ENCODE peak calls at places on chromosome 10, in nine cellular contexts. X, P, V, Q, U, Z, T, I and S are unnamed samples.

GRCh38 chr10:132045324-132045723 is 20.4 kb upstream of the JAKMIP3 start:
- DNase-seq in X (no peak), T (no peak), P (no peak), U (no peak), Q (no peak), V (no peak), Z (no peak), I (no peak), S (no peak)

GRCh38 chr10:44366936-44367630 is 17.8 kb downstream of the CXCL12 start:
- DNase-seq in X (no peak), V (no peak), U (no peak), Q (no peak), I (no peak), T (no peak), Z (peak), P (no peak), S (no peak)

GRCh38 chr10:6637053-6637452 is 57.0 kb upstream of the PRKCQ start:
- DNase-seq in I (no peak), Z (no peak), P (no peak), U (no peak), Q (no peak), T (no peak), X (no peak), V (no peak), S (no peak)

GRCh38 chr10:109275970-109276369 is 647.3 kb downstream of the XPNPEP1 start:
- DNase-seq in T (no peak), P (no peak), Q (no peak), V (no peak), X (no peak), I (no peak), U (no peak), Z (no peak), S (no peak)

GRCh38 chr10:29841724-29842649 is 207.2 kb upstream of the SVIL start:
- DNase-seq in I (no peak), U (no peak), Z (no peak), V (peak), T (peak), P (no peak), Q (peak), X (peak), S (no peak)

GRCh38 chr10:94123253-94123995 is 129.7 kb downstream of the PLCE1 start:
- DNase-seq in U (no peak), P (peak), T (peak), V (no peak), X (peak), Q (no peak), Z (peak), I (no peak), S (peak)

GRCh38 chr10:3538850-3539531 is 246.0 kb downstream of the KLF6 start:
- DNase-seq in V (no peak), Q (no peak), X (peak), T (peak), U (no peak), P (peak), Z (peak), I (no peak), S (peak)

GRCh38 chr10:51086695-51087094 is 12.4 kb downstream of the PRKG1 start:
- DNase-seq in V (no peak), Q (no peak), P (no peak), Z (no peak), T (no peak), U (no peak), I (no peak), X (no peak), S (no peak)

GRCh38 chr10:11610855-11611247 is 599 bp downstream of the USP6NL start:
- DNase-seq in Q (peak), T (peak), Z (peak), V (peak), I (peak), U (no peak), P (peak), X (no peak), S (no peak)

GRCh38 chr10:112385143-112385695 is 11.3 kb downstream of the ACSL5 start:
- DNase-seq in V (no peak), U (no peak), X (no peak), T (no peak), Z (no peak), Q (no peak), P (no peak), I (no peak), S (no peak)

GRCh38 chr10:30413996-30414576 is 19.9 kb upstream of the MAP3K8 start:
- DNase-seq in V (no peak), I (peak), P (peak), U (no peak), X (no peak), Z (peak), T (peak), Q (no peak), S (no peak)

GRCh38 chr10:91271886-91272285 is 51.4 kb downstream of the PCGF5 start:
- DNase-seq in T (no peak), I (no peak), Z (peak), X (peak), Q (no peak), P (no peak), V (no peak), U (no peak), S (no peak)

GRCh38 chr10:132351611-132352010 is 19.6 kb downstream of the LRRC27 start:
- DNase-seq in I (no peak), T (no peak), V (no peak), Q (no peak), X (no peak), P (no peak), U (no peak), Z (no peak), S (no peak)

GRCh38 chr10:12690525-12691139 is 310.9 kb downstream of the CCDC3 start:
- DNase-seq in P (no peak), Q (no peak), X (no peak), V (no peak), U (peak), T (peak), I (no peak), Z (no peak), S (no peak)

GRCh38 chr10:124301736-124302135 is 117.0 kb downstream of the OAT start:
- DNase-seq in I (no peak), U (no peak), Z (no peak), T (no peak), Q (no peak), P (peak), V (no peak), X (peak), S (no peak)

GRCh38 chr10:112177247-112177646 is 6.3 kb downstream of the GPAM start:
- DNase-seq in T (no peak), X (no peak), I (no peak), P (no peak), Z (no peak), Q (no peak), V (no peak), U (no peak), S (no peak)

GRCh38 chr10:129769381-129770116 is 194.5 kb downstream of the EBF3 start:
- DNase-seq in V (peak), P (no peak), Z (no peak), U (no peak), X (no peak), I (no peak), Q (peak), T (no peak), S (no peak)

GRCh38 chr10:2839081-2839725 is 228.1 kb upstream of the PFKP start:
- DNase-seq in Q (peak), P (peak), V (no peak), U (peak), I (peak), X (no peak), Z (peak), T (peak), S (no peak)

GRCh38 chr10:60298408-60299389 is 91.0 kb downstream of the ANK3 start:
- DNase-seq in Z (no peak), P (no peak), I (no peak), Q (no peak), U (no peak), X (no peak), T (no peak), V (no peak), S (no peak)

GRCh38 chr10:15868006-15868405 is 7.7 kb upstream of the MINDY3 start:
- DNase-seq in Q (no peak), U (no peak), V (no peak), I (no peak), T (no peak), P (no peak), X (no peak), Z (no peak), S (peak)

GRCh38 chr10:6002809-6003500 is 25.6 kb upstream of the IL15RA start:
- DNase-seq in U (no peak), T (no peak), V (no peak), I (no peak), Q (no peak), Z (no peak), P (no peak), X (no peak), S (no peak)

DNA sequence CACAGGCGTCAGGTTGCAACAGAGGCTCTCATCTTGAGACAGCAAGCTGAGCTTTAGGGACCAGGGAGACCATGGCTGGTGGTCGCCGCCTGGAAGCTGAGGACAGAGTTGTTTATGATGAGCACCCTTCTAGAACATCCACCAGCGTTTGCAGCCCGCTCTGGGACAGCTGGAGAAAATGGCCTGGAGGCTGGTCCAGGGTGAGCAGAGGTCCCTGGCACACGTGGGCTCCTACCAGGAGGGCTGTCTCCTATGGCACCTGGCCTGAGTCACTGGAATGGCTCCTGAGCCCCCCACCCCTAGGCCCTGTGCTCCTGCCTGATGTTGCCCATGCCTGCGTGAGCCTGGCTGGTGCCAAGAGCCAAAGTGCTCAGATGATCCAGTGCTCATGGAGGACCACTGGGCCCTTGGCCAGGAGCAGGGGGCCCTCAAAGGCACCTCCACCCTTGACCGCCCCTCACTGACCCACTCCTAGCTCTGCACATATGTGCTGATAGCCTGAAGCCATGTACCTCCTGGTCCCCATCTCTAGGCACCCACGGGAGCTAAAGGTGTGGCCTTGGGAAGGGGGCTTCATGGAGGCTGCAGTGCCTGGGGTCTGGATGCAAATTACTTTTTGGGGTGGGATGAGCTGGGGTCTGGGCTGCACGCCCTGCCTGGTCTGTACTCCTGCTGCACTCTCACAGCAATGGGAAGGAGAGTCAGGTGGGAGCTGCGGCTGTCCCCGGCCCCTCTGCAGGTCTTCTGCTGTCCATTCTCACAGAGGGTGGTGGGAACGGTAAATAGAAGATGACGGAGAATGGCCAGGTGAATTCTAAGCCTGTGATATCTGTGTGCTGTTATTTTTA is 40.1 kb upstream of the RET start:
- DNase-seq in T (no peak), X (no peak), I (no peak), V (no peak), Q (no peak), U (peak), P (no peak), Z (no peak), S (no peak)
- TF ChIP-seq CTCF in T (no peak), X (no peak), I (no peak), V (no peak), Q (no peak), U (no peak), P (no peak), Z (no peak), S (no peak)

GRCh38 chr10:31656820-31657470 is 271.7 kb downstream of the ARHGAP12 start:
- DNase-seq in T (no peak), I (no peak), P (no peak), V (no peak), Q (no peak), U (no peak), X (no peak), Z (peak), S (no peak)

GRCh38 chr10:31664803-31665202 is 263.8 kb downstream of the ARHGAP12 start:
- DNase-seq in I (no peak), U (no peak), P (no peak), V (peak), Q (no peak), X (no peak), T (no peak), Z (no peak), S (no peak)

GRCh38 chr10:31657471-31657844 is 271.2 kb downstream of the ARHGAP12 start:
- DNase-seq in Q (no peak), V (no peak), U (no peak), I (no peak), P (no peak), T (no peak), Z (no peak), X (no peak), S (no peak)

GRCh38 chr10:31659665-31660064 is 269.0 kb downstream of the ARHGAP12 start:
- DNase-seq in V (no peak), Z (no peak), U (no peak), T (no peak), I (no peak), X (no peak), Q (no peak), P (no peak), S (no peak)

GRCh38 chr10:31660301-31660700 is 268.3 kb downstream of the ARHGAP12 start:
- DNase-seq in Q (no peak), P (no peak), Z (no peak), V (no peak), U (no peak), I (no peak), X (no peak), T (peak), S (no peak)
- TF ChIP-seq CTCF in Q (no peak), P (no peak), Z (no peak), V (no peak), U (no peak), I (no peak), X (no peak), T (no peak), S (no peak)

GRCh38 chr10:92897916-92898315 is 49.6 kb downstream of the EXOC6 start:
- DNase-seq in Q (no peak), X (no peak), Z (peak), U (no peak), V (no peak), T (no peak), P (no peak), I (no peak), S (no peak)

GRCh38 chr10:92907280-92907679 is 59.0 kb downstream of the EXOC6 start:
- DNase-seq in P (no peak), I (no peak), U (no peak), V (no peak), X (no peak), Z (no peak), T (no peak), Q (no peak), S (no peak)

GRCh38 chr10:92901819-92902234 is 53.5 kb downstream of the EXOC6 start:
- DNase-seq in P (no peak), Z (no peak), T (no peak), X (no peak), Q (no peak), I (peak), V (no peak), U (peak), S (no peak)

GRCh38 chr10:92903633-92904032 is 55.3 kb downstream of the EXOC6 start:
- DNase-seq in V (no peak), T (no peak), P (no peak), Q (no peak), X (no peak), U (no peak), Z (no peak), I (no peak), S (no peak)
- TF ChIP-seq CTCF in V (no peak), T (no peak), P (no peak), Q (no peak), X (no peak), U (no peak), Z (no peak), I (no peak), S (no peak)

DNA sequence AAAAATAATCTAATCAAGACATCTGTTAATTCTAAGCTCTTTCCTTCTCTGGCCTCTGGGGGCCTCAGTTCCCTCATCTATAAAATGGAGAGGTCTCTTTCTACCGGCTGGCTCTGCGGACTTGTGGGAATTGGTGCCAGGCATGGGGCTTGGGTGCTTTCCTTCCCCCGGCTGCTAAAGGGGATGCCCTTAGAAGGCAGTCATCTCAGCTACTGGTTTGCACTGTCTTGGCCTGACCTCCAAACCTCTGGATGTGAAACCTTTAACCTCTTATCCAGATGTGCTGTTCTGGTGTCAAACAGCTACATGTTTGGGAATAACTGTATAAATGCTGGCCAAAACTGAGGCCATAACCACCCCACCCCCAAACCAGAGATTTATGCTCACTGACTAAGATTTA is 320.0 kb downstream of the RPS24 start:
- DNase-seq in I (no peak), U (no peak), T (no peak), Z (no peak), P (no peak), V (no peak), X (no peak), Q (no peak), S (no peak)
- TF ChIP-seq CTCF in I (no peak), U (no peak), T (no peak), Z (no peak), P (no peak), V (no peak), X (no peak), Q (peak), S (no peak)

DNA sequence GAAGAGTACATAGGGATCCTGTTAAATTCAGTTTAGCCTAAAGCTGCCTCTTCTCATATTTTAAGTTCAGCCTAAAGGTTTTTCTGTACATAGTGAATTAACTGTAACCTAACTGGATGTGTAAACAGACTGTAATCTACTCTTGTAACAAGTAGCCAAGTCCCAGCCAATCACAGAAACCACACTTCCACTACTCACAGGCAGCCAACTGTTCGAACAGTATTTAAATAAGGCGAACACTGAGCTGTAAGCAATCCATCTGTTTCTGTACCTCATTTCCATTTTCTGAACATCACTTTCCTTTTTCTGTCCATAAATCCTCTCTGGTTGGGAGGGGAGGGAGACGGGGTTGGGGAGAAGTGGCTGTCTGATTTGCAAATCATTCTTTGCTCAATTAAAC is 15.0 kb upstream of the STN1 start:
- DNase-seq in I (no peak), Q (no peak), T (no peak), Z (no peak), P (no peak), V (no peak), U (no peak), X (no peak), S (no peak)
- TF ChIP-seq CTCF in I (no peak), Q (no peak), T (no peak), Z (no peak), P (no peak), V (no peak), U (no peak), X (no peak), S (no peak)

GRCh38 chr10:64376169-64376568 is 855.0 kb downstream of the REEP3 start:
- DNase-seq in U (no peak), V (no peak), I (no peak), X (no peak), T (peak), Z (no peak), P (no peak), Q (peak), S (no peak)

GRCh38 chr10:64385355-64385754 is 864.2 kb downstream of the REEP3 start:
- DNase-seq in X (no peak), Z (no peak), V (no peak), I (no peak), Q (peak), U (no peak), P (no peak), T (no peak), S (no peak)

GRCh38 chr10:64379898-64380297 is 858.7 kb downstream of the REEP3 start:
- DNase-seq in V (no peak), U (no peak), P (no peak), Z (no peak), X (no peak), I (no peak), Q (peak), T (peak), S (no peak)
- TF ChIP-seq CTCF in V (no peak), U (peak), P (no peak), Z (no peak), X (no peak), I (no peak), Q (no peak), T (peak), S (no peak)

DNA sequence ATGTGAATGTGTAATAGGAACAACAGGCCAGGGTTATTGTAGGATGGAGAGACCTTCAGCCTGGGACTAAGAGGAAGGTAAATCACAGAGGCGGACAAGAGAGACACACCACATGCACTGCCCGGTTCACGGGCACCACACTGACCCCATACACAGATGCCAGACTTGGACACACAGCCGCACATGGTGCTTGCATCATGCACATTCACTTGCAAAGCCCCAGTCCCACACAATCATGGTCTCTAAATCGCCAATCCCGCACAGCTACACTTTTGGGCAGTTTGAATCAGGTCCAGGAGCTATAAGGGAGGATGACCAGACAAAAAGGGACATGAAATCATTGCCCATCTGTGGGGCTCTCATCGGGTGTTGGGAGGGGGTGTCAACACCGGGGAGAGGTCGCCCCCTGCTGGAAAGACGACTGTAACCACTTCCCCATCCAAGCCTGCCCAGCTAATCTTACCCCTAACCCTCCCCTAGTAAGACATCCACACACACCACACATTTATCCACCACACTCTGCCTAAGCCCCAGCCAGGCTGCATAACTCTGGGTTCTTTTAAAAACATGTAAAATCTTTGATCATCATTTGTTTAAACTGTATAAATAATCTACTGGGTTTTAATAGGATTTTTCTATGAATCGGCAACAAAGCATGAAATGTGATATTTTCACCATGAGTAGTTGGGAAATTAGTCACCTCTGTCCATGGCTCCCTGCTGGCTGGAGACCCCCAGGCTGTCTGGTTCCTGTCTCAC is 40.5 kb upstream of the SLF2 start:
- DNase-seq in T (peak), Z (peak), V (no peak), X (no peak), U (peak), I (peak), P (peak), Q (peak), S (peak)
- TF ChIP-seq CTCF in T (peak), Z (peak), V (peak), X (peak), U (peak), I (peak), P (peak), Q (peak), S (peak)